ENCODE peak calls at places on chromosome 17, in four cellular contexts. One of them, this sample, is unnamed.

GRCh38 chr17:77691216-77692085 is 267.1 kb upstream of the TNRC6C start:
- DNase-seq in dorsolateral prefrontal cortex: no peak
- DNase-seq in fibroblast of lung: no peak
- DNase-seq in natural killer cell: no peak
- DNase-seq in this sample: no peak

GRCh38 chr17:72053069-72053846 is 67.6 kb upstream of the SOX9 start:
- DNase-seq in dorsolateral prefrontal cortex: peak; percentile 35
- DNase-seq in fibroblast of lung: no peak
- DNase-seq in natural killer cell: no peak
- DNase-seq in this sample: no peak

GRCh38 chr17:29256735-29257466 is 10.2 kb downstream of the CRYBA1 start:
- DNase-seq in dorsolateral prefrontal cortex: no peak
- DNase-seq in fibroblast of lung: peak; percentile 78
- DNase-seq in natural killer cell: no peak
- DNase-seq in this sample: no peak

GRCh38 chr17:82881900-82882714 is 42.3 kb upstream of the ZNF750 start:
- DNase-seq in dorsolateral prefrontal cortex: no peak
- DNase-seq in fibroblast of lung: no peak
- DNase-seq in natural killer cell: no peak
- DNase-seq in this sample: no peak

GRCh38 chr17:43720311-43721060 is 38.1 kb downstream of the SOST start:
- DNase-seq in dorsolateral prefrontal cortex: peak; percentile 83
- DNase-seq in fibroblast of lung: peak; percentile 67
- DNase-seq in natural killer cell: peak; percentile 65
- DNase-seq in this sample: peak; percentile 37

GRCh38 chr17:62611308-62611707 is 16.2 kb upstream of the MRC2 start:
- DNase-seq in dorsolateral prefrontal cortex: no peak
- DNase-seq in fibroblast of lung: no peak
- DNase-seq in natural killer cell: no peak
- DNase-seq in this sample: no peak

GRCh38 chr17:82399030-82399429 is 19.1 kb upstream of the HEXD start:
- DNase-seq in dorsolateral prefrontal cortex: peak; percentile 86
- DNase-seq in fibroblast of lung: peak; percentile 55
- DNase-seq in natural killer cell: no peak
- DNase-seq in this sample: no peak

GRCh38 chr17:62666061-62666800 is 38.8 kb downstream of the MRC2 start:
- DNase-seq in dorsolateral prefrontal cortex: peak; percentile 30
- DNase-seq in fibroblast of lung: no peak
- DNase-seq in natural killer cell: no peak
- DNase-seq in this sample: no peak

GRCh38 chr17:46772013-46772878 is 46.2 kb downstream of the WNT3 start:
- DNase-seq in dorsolateral prefrontal cortex: peak; percentile 32
- DNase-seq in fibroblast of lung: no peak
- DNase-seq in natural killer cell: no peak
- DNase-seq in this sample: peak; percentile 62

GRCh38 chr17:56593073-56593740 is at the start of gene NOG:
- DNase-seq in dorsolateral prefrontal cortex: peak; percentile 51
- DNase-seq in fibroblast of lung: peak; percentile 64
- DNase-seq in natural killer cell: no peak
- DNase-seq in this sample: peak; percentile 72

GRCh38 chr17:419073-419735 is 66.6 kb upstream of the RPH3AL start:
- DNase-seq in dorsolateral prefrontal cortex: no peak
- DNase-seq in fibroblast of lung: no peak
- DNase-seq in natural killer cell: no peak
- DNase-seq in this sample: no peak

GRCh38 chr17:81295031-81295677 is at the start of gene SLC38A10:
- DNase-seq in dorsolateral prefrontal cortex: peak; percentile 92
- DNase-seq in fibroblast of lung: peak; percentile 78
- DNase-seq in natural killer cell: peak; percentile 90
- DNase-seq in this sample: peak; percentile 83

GRCh38 chr17:81298325-81298990 is 3.4 kb upstream of the SLC38A10 start:
- DNase-seq in dorsolateral prefrontal cortex: no peak
- DNase-seq in fibroblast of lung: no peak
- DNase-seq in natural killer cell: no peak
- DNase-seq in this sample: no peak

GRCh38 chr17:81298991-81299733 is 4.1 kb upstream of the SLC38A10 start:
- DNase-seq in dorsolateral prefrontal cortex: no peak
- DNase-seq in fibroblast of lung: no peak
- DNase-seq in natural killer cell: no peak
- DNase-seq in this sample: no peak

GRCh38 chr17:81294512-81295030 is 536 bp downstream of the SLC38A10 start:
- DNase-seq in dorsolateral prefrontal cortex: no peak
- DNase-seq in fibroblast of lung: peak; percentile 15
- DNase-seq in natural killer cell: no peak
- DNase-seq in this sample: no peak

DNA sequence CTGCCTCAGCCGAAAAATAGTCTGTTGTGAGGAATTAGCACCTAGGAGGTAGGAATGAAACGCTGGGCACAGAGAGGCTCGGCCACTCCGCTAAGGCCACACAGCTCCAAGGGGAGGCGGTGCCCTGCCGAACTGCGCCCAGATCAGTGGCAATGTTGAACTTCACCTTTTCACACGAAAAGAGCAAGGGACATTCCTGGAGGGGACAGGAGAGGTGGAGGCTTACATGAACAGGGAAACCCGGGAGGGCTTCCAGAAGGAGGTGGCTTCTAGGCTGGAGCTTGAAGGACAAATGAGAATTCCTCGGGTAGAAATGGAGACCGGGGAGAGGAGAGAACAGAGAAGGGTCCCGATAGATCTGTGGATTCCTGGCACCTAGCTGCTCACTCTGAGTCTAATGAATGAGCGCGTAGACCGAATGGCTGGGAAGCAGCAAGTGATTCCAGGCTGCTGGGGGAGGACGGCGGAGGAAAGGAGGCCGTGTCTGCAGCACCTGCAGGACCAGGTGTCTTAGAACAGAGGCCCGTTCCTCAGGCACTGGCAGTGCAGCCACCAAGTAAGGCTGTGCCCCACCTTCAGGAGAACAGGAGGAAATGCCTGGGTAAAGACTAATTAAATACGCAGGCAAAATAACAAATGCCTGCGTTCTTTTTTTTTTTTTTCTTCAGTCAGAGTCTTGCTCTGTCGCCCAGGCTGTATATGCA is 723 bp upstream of the SLC38A10 start:
- DNase-seq in dorsolateral prefrontal cortex: no peak
- DNase-seq in fibroblast of lung: peak; percentile 59
- DNase-seq in natural killer cell: no peak
- DNase-seq in this sample: no peak
- TF ChIP-seq CTCF in dorsolateral prefrontal cortex: no peak
- TF ChIP-seq CTCF in fibroblast of lung: peak; percentile 38
- TF ChIP-seq CTCF in natural killer cell: no peak
- TF ChIP-seq CTCF in this sample: no peak

DNA sequence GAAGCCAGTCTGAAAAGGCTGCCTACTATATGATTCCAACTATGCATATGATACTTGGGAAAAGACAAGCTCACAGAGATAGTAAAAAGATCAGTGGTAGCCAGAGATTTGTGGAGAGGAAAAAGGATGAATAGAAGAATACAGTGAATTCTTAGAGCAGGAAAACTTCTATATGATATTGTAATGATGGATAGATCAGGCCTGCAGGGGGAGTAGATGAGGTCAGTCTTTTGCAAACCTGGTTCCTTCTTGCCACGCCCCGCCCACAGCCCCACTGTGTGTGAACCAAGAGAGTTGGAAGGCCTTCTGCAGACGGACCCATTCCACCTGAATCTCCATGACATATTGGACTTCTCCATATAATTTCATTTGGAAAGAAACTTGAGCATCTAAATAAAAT is 761 bp upstream of the CCL8 start:
- DNase-seq in dorsolateral prefrontal cortex: no peak
- DNase-seq in fibroblast of lung: no peak
- DNase-seq in natural killer cell: no peak
- DNase-seq in this sample: no peak
- TF ChIP-seq CTCF in dorsolateral prefrontal cortex: no peak
- TF ChIP-seq CTCF in fibroblast of lung: no peak
- TF ChIP-seq CTCF in natural killer cell: no peak
- TF ChIP-seq CTCF in this sample: no peak

GRCh38 chr17:65231086-65231485 is 93.9 kb downstream of the RGS9 start:
- DNase-seq in dorsolateral prefrontal cortex: no peak
- DNase-seq in fibroblast of lung: no peak
- DNase-seq in natural killer cell: no peak
- DNase-seq in this sample: no peak
- TF ChIP-seq CTCF in dorsolateral prefrontal cortex: no peak
- TF ChIP-seq CTCF in fibroblast of lung: no peak
- TF ChIP-seq CTCF in natural killer cell: no peak
- TF ChIP-seq CTCF in this sample: no peak

GRCh38 chr17:69067274-69068047 is 6.7 kb upstream of the ABCA9 start:
- DNase-seq in dorsolateral prefrontal cortex: no peak
- DNase-seq in fibroblast of lung: no peak
- DNase-seq in natural killer cell: no peak
- DNase-seq in this sample: no peak
- TF ChIP-seq CTCF in dorsolateral prefrontal cortex: peak; percentile 35
- TF ChIP-seq CTCF in fibroblast of lung: no peak
- TF ChIP-seq CTCF in natural killer cell: no peak
- TF ChIP-seq CTCF in this sample: no peak

DNA sequence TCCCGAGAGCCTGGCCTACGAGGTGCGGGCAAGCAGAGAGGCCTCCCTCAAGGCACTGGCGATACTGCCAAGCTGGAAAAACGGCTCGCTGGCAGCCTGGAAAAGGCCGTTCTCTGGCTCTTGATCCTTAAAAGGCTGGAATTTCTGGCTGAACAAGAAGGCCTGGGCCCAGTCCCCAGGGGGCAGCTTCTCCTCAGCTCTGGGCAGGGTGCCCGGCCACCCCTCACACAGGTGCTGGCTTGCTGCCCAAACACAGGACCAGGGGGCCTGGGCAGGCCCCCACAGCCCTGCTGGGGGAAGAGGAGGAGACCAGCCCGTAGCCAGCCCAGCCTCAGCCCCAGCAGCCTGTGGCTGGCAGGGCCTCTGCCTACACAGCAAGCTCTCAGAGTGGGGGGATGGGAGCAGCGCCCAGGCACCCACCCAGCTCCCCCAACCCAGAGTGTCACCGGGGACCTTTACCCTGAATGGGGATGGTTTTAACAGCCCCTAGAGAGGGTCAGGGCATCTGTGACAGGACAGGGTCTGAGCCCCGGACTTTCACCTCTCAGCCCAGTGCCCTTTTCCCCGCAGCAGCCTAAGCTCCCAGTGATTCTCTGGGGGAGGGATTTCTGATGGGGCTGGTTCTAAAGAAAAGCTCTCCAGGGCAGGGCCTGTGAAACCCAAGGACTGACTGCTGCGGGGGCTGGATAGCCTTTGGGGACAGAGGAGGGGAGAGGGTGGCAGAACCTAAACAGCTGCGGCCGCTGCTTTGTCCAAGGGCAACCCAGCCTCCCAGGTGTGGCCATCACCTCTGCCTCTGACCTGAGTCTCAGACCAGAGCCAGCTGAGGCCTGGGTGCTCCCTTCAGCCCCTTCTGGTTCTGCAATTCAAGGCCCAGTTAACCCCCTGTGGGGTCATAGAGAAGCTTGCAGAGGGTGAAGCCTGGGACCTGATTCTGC is 38.6 kb upstream of the TOB1 start:
- DNase-seq in dorsolateral prefrontal cortex: peak; percentile 71
- DNase-seq in fibroblast of lung: peak; percentile 45
- DNase-seq in natural killer cell: no peak
- DNase-seq in this sample: peak; percentile 60
- TF ChIP-seq CTCF in dorsolateral prefrontal cortex: no peak
- TF ChIP-seq CTCF in fibroblast of lung: no peak
- TF ChIP-seq CTCF in natural killer cell: no peak
- TF ChIP-seq CTCF in this sample: no peak

DNA sequence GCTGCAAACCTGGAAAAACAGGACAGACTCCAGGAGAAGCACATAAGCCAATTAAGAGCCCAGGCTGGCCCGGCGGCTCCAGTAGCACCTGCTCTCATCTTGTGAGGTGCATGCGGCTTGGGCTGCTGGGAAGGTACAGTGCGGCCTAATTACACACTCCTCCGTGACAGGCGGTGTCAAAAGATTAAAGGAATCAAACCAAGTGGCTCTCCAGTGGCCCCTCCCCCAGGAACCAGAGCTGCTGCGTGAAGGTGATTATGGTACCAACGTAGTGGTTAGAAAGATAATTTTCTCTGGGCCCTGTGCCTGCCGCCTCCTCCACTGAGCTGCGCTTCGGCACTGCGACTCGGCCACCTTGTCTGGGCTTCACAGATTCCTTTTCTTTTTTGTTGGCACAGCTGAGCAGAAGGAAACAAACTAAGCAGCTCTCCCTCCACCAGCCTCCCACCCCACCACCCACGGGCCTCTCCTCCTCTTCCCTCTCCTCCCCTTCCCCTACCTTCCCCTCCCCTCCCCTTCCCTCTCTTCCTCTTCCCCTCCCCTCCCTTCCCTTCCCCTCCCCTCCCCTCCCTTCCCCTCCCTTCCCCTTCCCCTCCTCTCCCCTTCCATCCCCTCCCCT is 113.2 kb upstream of the SDK2 start:
- DNase-seq in dorsolateral prefrontal cortex: peak; percentile 49
- DNase-seq in fibroblast of lung: no peak
- DNase-seq in natural killer cell: no peak
- DNase-seq in this sample: no peak
- TF ChIP-seq CTCF in dorsolateral prefrontal cortex: no peak
- TF ChIP-seq CTCF in fibroblast of lung: no peak
- TF ChIP-seq CTCF in natural killer cell: no peak
- TF ChIP-seq CTCF in this sample: no peak

GRCh38 chr17:49548506-49549310 is 27.0 kb upstream of the NXPH3 start:
- DNase-seq in dorsolateral prefrontal cortex: no peak
- DNase-seq in fibroblast of lung: peak; percentile 26
- DNase-seq in natural killer cell: no peak
- DNase-seq in this sample: no peak
- TF ChIP-seq CTCF in dorsolateral prefrontal cortex: peak; percentile 60
- TF ChIP-seq CTCF in fibroblast of lung: peak; percentile 69
- TF ChIP-seq CTCF in natural killer cell: no peak
- TF ChIP-seq CTCF in this sample: no peak

GRCh38 chr17:9002610-9003354 is 18.5 kb upstream of the NTN1 start:
- DNase-seq in dorsolateral prefrontal cortex: no peak
- DNase-seq in fibroblast of lung: peak; percentile 30
- DNase-seq in natural killer cell: peak; percentile 26
- DNase-seq in this sample: peak; percentile 69
- TF ChIP-seq CTCF in dorsolateral prefrontal cortex: no peak
- TF ChIP-seq CTCF in fibroblast of lung: peak; percentile 10
- TF ChIP-seq CTCF in natural killer cell: no peak
- TF ChIP-seq CTCF in this sample: peak; percentile 43

GRCh38 chr17:34623856-34624766 is 44.7 kb downstream of the TMEM132E start:
- DNase-seq in dorsolateral prefrontal cortex: no peak
- DNase-seq in fibroblast of lung: no peak
- DNase-seq in natural killer cell: no peak
- DNase-seq in this sample: no peak
- TF ChIP-seq CTCF in dorsolateral prefrontal cortex: no peak
- TF ChIP-seq CTCF in fibroblast of lung: no peak
- TF ChIP-seq CTCF in natural killer cell: no peak
- TF ChIP-seq CTCF in this sample: no peak

This sample was measured in mesothelial cell of epicardium.